ENCODE peak calls at places on chromosomes 1 and 21, in eight cellular contexts. One of them, this sample, is unnamed.

GRCh38 chr1:218867941-218868656 is 305.6 kb upstream of the LYPLAL1 start:
- DNase-seq in A549: no peak
- DNase-seq in GM12865: no peak
- DNase-seq in NB4: no peak
- DNase-seq in AG04450: no peak
- DNase-seq in right cardiac atrium: no peak
- DNase-seq in sigmoid colon: no peak
- DNase-seq in CD4-positive, CD25-positive, alpha-beta regulatory T cell: no peak
- DNase-seq in this sample: no peak

GRCh38 chr1:2583871-2584341 is 2.7 kb upstream of the PRXL2B start:
- DNase-seq in CD4-positive, CD25-positive, alpha-beta regulatory T cell: peak; percentile 68
- DNase-seq in sigmoid colon: no peak
- DNase-seq in right cardiac atrium: peak; percentile 8
- DNase-seq in NB4: no peak
- DNase-seq in GM12865: no peak
- DNase-seq in A549: no peak
- DNase-seq in AG04450: no peak
- DNase-seq in this sample: no peak

GRCh38 chr1:241837901-241838300 is 10.1 kb upstream of the EXO1 start:
- DNase-seq in right cardiac atrium: no peak
- DNase-seq in GM12865: no peak
- DNase-seq in A549: no peak
- DNase-seq in sigmoid colon: no peak
- DNase-seq in CD4-positive, CD25-positive, alpha-beta regulatory T cell: no peak
- DNase-seq in AG04450: peak; percentile 94
- DNase-seq in NB4: no peak
- DNase-seq in this sample: no peak

GRCh38 chr1:221923921-221924598 is 182.2 kb upstream of the DUSP10 start:
- DNase-seq in A549: no peak
- DNase-seq in AG04450: no peak
- DNase-seq in GM12865: no peak
- DNase-seq in NB4: no peak
- DNase-seq in sigmoid colon: no peak
- DNase-seq in CD4-positive, CD25-positive, alpha-beta regulatory T cell: no peak
- DNase-seq in right cardiac atrium: no peak
- DNase-seq in this sample: no peak

GRCh38 chr1:55339681-55340080 is 124.5 kb upstream of the USP24 start:
- DNase-seq in sigmoid colon: no peak
- DNase-seq in NB4: no peak
- DNase-seq in GM12865: no peak
- DNase-seq in CD4-positive, CD25-positive, alpha-beta regulatory T cell: no peak
- DNase-seq in A549: no peak
- DNase-seq in right cardiac atrium: no peak
- DNase-seq in AG04450: no peak
- DNase-seq in this sample: no peak

GRCh38 chr1:18927654-18928272 is 25.4 kb upstream of the ALDH4A1 start:
- DNase-seq in sigmoid colon: no peak
- DNase-seq in A549: no peak
- DNase-seq in AG04450: no peak
- DNase-seq in GM12865: peak; percentile 72
- DNase-seq in right cardiac atrium: no peak
- DNase-seq in CD4-positive, CD25-positive, alpha-beta regulatory T cell: peak; percentile 81
- DNase-seq in NB4: peak; percentile 93
- DNase-seq in this sample: no peak

GRCh38 chr1:172400073-172400737 is 20.3 kb upstream of the C1orf105 start:
- DNase-seq in NB4: no peak
- DNase-seq in A549: no peak
- DNase-seq in GM12865: no peak
- DNase-seq in AG04450: no peak
- DNase-seq in right cardiac atrium: no peak
- DNase-seq in sigmoid colon: no peak
- DNase-seq in CD4-positive, CD25-positive, alpha-beta regulatory T cell: no peak
- DNase-seq in this sample: no peak

GRCh38 chr1:78275906-78276690 is 214.7 kb upstream of the PTGFR start:
- DNase-seq in CD4-positive, CD25-positive, alpha-beta regulatory T cell: no peak
- DNase-seq in right cardiac atrium: no peak
- DNase-seq in GM12865: no peak
- DNase-seq in A549: no peak
- DNase-seq in NB4: no peak
- DNase-seq in AG04450: no peak
- DNase-seq in sigmoid colon: no peak
- DNase-seq in this sample: no peak

GRCh38 chr1:82219841-82220240 is 419.1 kb downstream of the ADGRL2 start:
- DNase-seq in A549: no peak
- DNase-seq in NB4: no peak
- DNase-seq in CD4-positive, CD25-positive, alpha-beta regulatory T cell: no peak
- DNase-seq in AG04450: no peak
- DNase-seq in GM12865: no peak
- DNase-seq in sigmoid colon: no peak
- DNase-seq in right cardiac atrium: no peak
- DNase-seq in this sample: no peak

GRCh38 chr21:16239659-16240265 is 510.0 kb downstream of the USP25 start:
- DNase-seq in NB4: no peak
- DNase-seq in GM12865: no peak
- DNase-seq in sigmoid colon: no peak
- DNase-seq in AG04450: no peak
- DNase-seq in A549: no peak
- DNase-seq in right cardiac atrium: no peak
- DNase-seq in CD4-positive, CD25-positive, alpha-beta regulatory T cell: no peak
- DNase-seq in this sample: no peak

GRCh38 chr1:3785458-3786157 is 10.7 kb downstream of the LRRC47 start:
- DNase-seq in CD4-positive, CD25-positive, alpha-beta regulatory T cell: no peak
- DNase-seq in NB4: peak; percentile 37
- DNase-seq in AG04450: no peak
- DNase-seq in sigmoid colon: no peak
- DNase-seq in GM12865: peak; percentile 48
- DNase-seq in A549: no peak
- DNase-seq in right cardiac atrium: no peak
- DNase-seq in this sample: no peak

GRCh38 chr1:145887631-145888030 is 2.0 kb upstream of the ANKRD35 start:
- DNase-seq in AG04450: no peak
- DNase-seq in GM12865: no peak
- DNase-seq in NB4: no peak
- DNase-seq in sigmoid colon: no peak
- DNase-seq in right cardiac atrium: no peak
- DNase-seq in A549: no peak
- DNase-seq in CD4-positive, CD25-positive, alpha-beta regulatory T cell: no peak
- DNase-seq in this sample: no peak

GRCh38 chr1:55289614-55290013 is 74.5 kb upstream of the USP24 start:
- DNase-seq in AG04450: no peak
- DNase-seq in CD4-positive, CD25-positive, alpha-beta regulatory T cell: no peak
- DNase-seq in A549: no peak
- DNase-seq in right cardiac atrium: no peak
- DNase-seq in NB4: no peak
- DNase-seq in GM12865: no peak
- DNase-seq in sigmoid colon: no peak
- DNase-seq in this sample: no peak

GRCh38 chr21:46661627-46662366 is 26.3 kb downstream of the PRMT2 start:
- DNase-seq in sigmoid colon: no peak
- DNase-seq in NB4: no peak
- DNase-seq in CD4-positive, CD25-positive, alpha-beta regulatory T cell: no peak
- DNase-seq in GM12865: no peak
- DNase-seq in right cardiac atrium: no peak
- DNase-seq in AG04450: no peak
- DNase-seq in A549: no peak
- DNase-seq in this sample: no peak

GRCh38 chr1:11394592-11395229 is 84.2 kb upstream of the DISP3 start:
- DNase-seq in AG04450: no peak
- DNase-seq in NB4: no peak
- DNase-seq in GM12865: no peak
- DNase-seq in sigmoid colon: no peak
- DNase-seq in A549: no peak
- DNase-seq in CD4-positive, CD25-positive, alpha-beta regulatory T cell: no peak
- DNase-seq in right cardiac atrium: no peak
- DNase-seq in this sample: no peak

GRCh38 chr1:85608851-85609250 is 28.3 kb downstream of the CCN1 start:
- DNase-seq in NB4: no peak
- DNase-seq in right cardiac atrium: no peak
- DNase-seq in AG04450: no peak
- DNase-seq in A549: no peak
- DNase-seq in GM12865: no peak
- DNase-seq in CD4-positive, CD25-positive, alpha-beta regulatory T cell: no peak
- DNase-seq in sigmoid colon: no peak
- DNase-seq in this sample: no peak

GRCh38 chr21:35641271-35642016 is 418.9 kb downstream of the SETD4 start:
- DNase-seq in right cardiac atrium: no peak
- DNase-seq in sigmoid colon: no peak
- DNase-seq in AG04450: no peak
- DNase-seq in A549: no peak
- DNase-seq in NB4: no peak
- DNase-seq in CD4-positive, CD25-positive, alpha-beta regulatory T cell: no peak
- DNase-seq in GM12865: no peak
- DNase-seq in this sample: no peak

DNA sequence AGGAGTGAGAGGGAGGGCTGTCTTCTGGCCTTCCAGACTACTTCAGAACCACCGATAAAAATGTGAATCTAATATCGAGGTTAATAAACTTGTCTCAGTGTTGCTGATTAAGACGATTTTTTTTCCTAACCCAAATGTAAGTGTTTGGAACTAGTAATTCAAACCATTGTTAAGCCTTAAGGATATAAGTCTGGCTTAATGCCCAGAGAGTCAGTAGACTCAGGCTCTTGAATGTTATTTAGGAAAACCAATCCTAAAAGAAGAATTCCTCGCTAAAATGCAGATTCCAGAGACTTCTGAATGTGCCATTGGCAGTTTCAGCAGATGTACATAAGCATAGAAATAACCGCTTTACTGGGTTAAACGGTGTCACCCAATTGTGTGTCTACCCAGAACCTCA is 356.9 kb downstream of the SIPA1L2 start:
- DNase-seq in AG04450: no peak
- DNase-seq in sigmoid colon: no peak
- DNase-seq in A549: no peak
- DNase-seq in CD4-positive, CD25-positive, alpha-beta regulatory T cell: no peak
- DNase-seq in GM12865: no peak
- DNase-seq in NB4: no peak
- DNase-seq in right cardiac atrium: no peak
- DNase-seq in this sample: no peak
- H3K4me3 ChIP-seq in AG04450: no peak overlapping the region
- H3K4me3 ChIP-seq in sigmoid colon: no peak overlapping the region
- H3K4me3 ChIP-seq in A549: no peak overlapping the region
- H3K4me3 ChIP-seq in CD4-positive, CD25-positive, alpha-beta regulatory T cell: no peak overlapping the region
- H3K4me3 ChIP-seq in GM12865: no peak overlapping the region
- H3K4me3 ChIP-seq in NB4: no peak overlapping the region
- H3K4me3 ChIP-seq in right cardiac atrium: no peak overlapping the region
- H3K4me3 ChIP-seq in this sample: no peak overlapping the region

GRCh38 chr1:153630384-153630783 is 2.1 kb downstream of the S100A1 start:
- DNase-seq in right cardiac atrium: no peak
- DNase-seq in AG04450: no peak
- DNase-seq in A549: no peak
- DNase-seq in NB4: no peak
- DNase-seq in GM12865: no peak
- DNase-seq in sigmoid colon: no peak
- DNase-seq in CD4-positive, CD25-positive, alpha-beta regulatory T cell: no peak
- DNase-seq in this sample: no peak

GRCh38 chr1:153627797-153628626 is at the start of gene S100A1:
- DNase-seq in GM12865: no peak
- DNase-seq in A549: no peak
- DNase-seq in NB4: peak; percentile 34
- DNase-seq in sigmoid colon: peak; percentile 78
- DNase-seq in right cardiac atrium: peak; percentile 65
- DNase-seq in AG04450: no peak
- DNase-seq in CD4-positive, CD25-positive, alpha-beta regulatory T cell: no peak
- DNase-seq in this sample: no peak

GRCh38 chr1:153629971-153630370 is 1.7 kb downstream of the S100A1 start:
- DNase-seq in A549: no peak
- DNase-seq in AG04450: no peak
- DNase-seq in CD4-positive, CD25-positive, alpha-beta regulatory T cell: no peak
- DNase-seq in NB4: no peak
- DNase-seq in right cardiac atrium: no peak
- DNase-seq in GM12865: no peak
- DNase-seq in sigmoid colon: no peak
- DNase-seq in this sample: no peak

GRCh38 chr1:153628638-153629342 is 556 bp downstream of the S100A1 start:
- DNase-seq in AG04450: no peak
- DNase-seq in sigmoid colon: no peak
- DNase-seq in right cardiac atrium: no peak
- DNase-seq in CD4-positive, CD25-positive, alpha-beta regulatory T cell: no peak
- DNase-seq in NB4: peak; percentile 40
- DNase-seq in GM12865: no peak
- DNase-seq in A549: no peak
- DNase-seq in this sample: no peak

GRCh38 chr1:153629343-153629665 is 1.1 kb downstream of the S100A1 start:
- DNase-seq in sigmoid colon: no peak
- DNase-seq in CD4-positive, CD25-positive, alpha-beta regulatory T cell: no peak
- DNase-seq in right cardiac atrium: no peak
- DNase-seq in GM12865: no peak
- DNase-seq in NB4: no peak
- DNase-seq in A549: no peak
- DNase-seq in AG04450: no peak
- DNase-seq in this sample: no peak
- H3K4me3 ChIP-seq in sigmoid colon: no peak overlapping the region
- H3K4me3 ChIP-seq in CD4-positive, CD25-positive, alpha-beta regulatory T cell: no peak overlapping the region
- H3K4me3 ChIP-seq in right cardiac atrium: peak overlapping the region; percentile 25
- H3K4me3 ChIP-seq in GM12865: no peak overlapping the region
- H3K4me3 ChIP-seq in NB4: no peak overlapping the region
- H3K4me3 ChIP-seq in A549: no peak overlapping the region
- H3K4me3 ChIP-seq in AG04450: no peak overlapping the region
- H3K4me3 ChIP-seq in this sample: no peak overlapping the region

DNA sequence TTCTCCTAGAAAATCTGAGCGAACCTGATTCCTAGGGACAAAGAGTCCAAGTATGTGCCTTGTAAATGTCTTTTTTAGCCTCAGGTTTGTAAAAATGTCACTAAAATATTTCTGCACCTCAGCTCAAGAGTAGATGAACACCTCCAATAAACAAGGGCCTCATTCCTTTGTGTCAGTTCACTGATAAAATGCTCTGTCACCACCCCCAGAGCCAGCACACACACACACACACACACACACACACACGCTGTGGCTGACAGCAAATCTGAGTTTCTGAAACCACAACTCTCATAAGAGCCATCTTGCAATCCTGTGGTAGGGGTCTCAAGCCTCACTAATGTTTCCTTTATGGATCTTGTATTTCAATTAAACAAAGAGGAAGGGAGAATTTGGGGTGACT is 299.2 kb downstream of the PBX1 start:
- DNase-seq in NB4: no peak
- DNase-seq in right cardiac atrium: no peak
- DNase-seq in AG04450: no peak
- DNase-seq in GM12865: no peak
- DNase-seq in A549: no peak
- DNase-seq in CD4-positive, CD25-positive, alpha-beta regulatory T cell: no peak
- DNase-seq in sigmoid colon: no peak
- DNase-seq in this sample: no peak
- H3K4me3 ChIP-seq in NB4: no peak overlapping the region
- H3K4me3 ChIP-seq in right cardiac atrium: no peak overlapping the region
- H3K4me3 ChIP-seq in AG04450: no peak overlapping the region
- H3K4me3 ChIP-seq in GM12865: no peak overlapping the region
- H3K4me3 ChIP-seq in A549: no peak overlapping the region
- H3K4me3 ChIP-seq in CD4-positive, CD25-positive, alpha-beta regulatory T cell: no peak overlapping the region
- H3K4me3 ChIP-seq in sigmoid colon: no peak overlapping the region
- H3K4me3 ChIP-seq in this sample: no peak overlapping the region

GRCh38 chr21:41887682-41888081 is 8.5 kb upstream of the PRDM15 start:
- DNase-seq in GM12865: no peak
- DNase-seq in A549: no peak
- DNase-seq in CD4-positive, CD25-positive, alpha-beta regulatory T cell: no peak
- DNase-seq in right cardiac atrium: no peak
- DNase-seq in NB4: no peak
- DNase-seq in AG04450: no peak
- DNase-seq in sigmoid colon: no peak
- DNase-seq in this sample: no peak
- H3K4me3 ChIP-seq in GM12865: no peak overlapping the region
- H3K4me3 ChIP-seq in A549: no peak overlapping the region
- H3K4me3 ChIP-seq in CD4-positive, CD25-positive, alpha-beta regulatory T cell: no peak overlapping the region
- H3K4me3 ChIP-seq in right cardiac atrium: no peak overlapping the region
- H3K4me3 ChIP-seq in NB4: no peak overlapping the region
- H3K4me3 ChIP-seq in AG04450: no peak overlapping the region
- H3K4me3 ChIP-seq in sigmoid colon: no peak overlapping the region
- H3K4me3 ChIP-seq in this sample: no peak overlapping the region

GRCh38 chr1:150162862-150163706 is 13.4 kb downstream of the PLEKHO1 start:
- DNase-seq in GM12865: peak; percentile 96
- DNase-seq in AG04450: peak; percentile 99
- DNase-seq in NB4: peak; percentile 95
- DNase-seq in A549: no peak
- DNase-seq in right cardiac atrium: peak; percentile 87
- DNase-seq in sigmoid colon: peak; percentile 98
- DNase-seq in CD4-positive, CD25-positive, alpha-beta regulatory T cell: no peak
- DNase-seq in this sample: peak; percentile 97
- H3K4me3 ChIP-seq in GM12865: peak overlapping the region; percentile 70
- H3K4me3 ChIP-seq in AG04450: peak overlapping the region; percentile 30
- H3K4me3 ChIP-seq in NB4: peak overlapping the region; percentile 30
- H3K4me3 ChIP-seq in A549: no peak overlapping the region
- H3K4me3 ChIP-seq in right cardiac atrium: peak overlapping the region; percentile 37
- H3K4me3 ChIP-seq in sigmoid colon: peak overlapping the region; percentile 38
- H3K4me3 ChIP-seq in CD4-positive, CD25-positive, alpha-beta regulatory T cell: no peak overlapping the region
- H3K4me3 ChIP-seq in this sample: peak overlapping the region; percentile 16